ENCODE peak calls at places on chromosomes 3 and 15, in four cellular contexts. R is coronary artery; N is retina; G is stimulated activated naive B cell treated with anti-CD40 and anti-IgM and Interleukin-4, amounts not matched to agents 10 μg/mL and 1 μg/mL and 100 μg/mL, for 72 hours. P is an unnamed sample.

GRCh38 chr15:58038426-58039106 is 26.9 kb downstream of the ALDH1A2 start:
- DNase-seq in N (no peak), R (no peak), G (no peak), P (no peak)

GRCh38 chr3:15332405-15333098 is at the start of gene SH3BP5:
- DNase-seq in N (no peak), R (peak), G (peak), P (no peak)

GRCh38 chr3:132222868-132223538 is 94.2 kb upstream of the ACP3 start:
- DNase-seq in R (no peak), G (no peak), N (no peak), P (no peak)

GRCh38 chr15:90062023-90062728 is 40.1 kb downstream of the IDH2 start:
- DNase-seq in R (no peak), N (peak), G (no peak), P (no peak)

GRCh38 chr15:42494998-42495360 is 455 bp upstream of the SNAP23 start:
- DNase-seq in G (no peak), N (no peak), R (no peak), P (no peak)

GRCh38 chr3:63791974-63792373 is 27.1 kb upstream of the C3orf49 start:
- DNase-seq in N (no peak), G (no peak), R (no peak), P (peak)

GRCh38 chr3:152211655-152212054 is 57.1 kb upstream of the MBNL1 start:
- DNase-seq in G (no peak), R (no peak), N (no peak), P (no peak)

GRCh38 chr3:49719214-49719884 is at the start of gene AMIGO3:
- DNase-seq in N (peak), R (peak), G (peak), P (peak)

GRCh38 chr3:65027335-65027734 is 339.5 kb upstream of the ADAMTS9 start:
- DNase-seq in R (no peak), G (no peak), N (no peak), P (no peak)

GRCh38 chr3:114319453-114319852 is 25.6 kb downstream of the TIGIT start:
- DNase-seq in N (no peak), R (no peak), G (no peak), P (peak)